ENCODE peak calls at places on chromosomes 2 and 18, in four cellular contexts. F is AG04450; E is coronary artery; S is CD8-positive, alpha-beta T cell. Q is an unnamed sample.

GRCh38 chr18:2337552-2338141 is 233.7 kb downstream of the METTL4 start:
- DNase-seq in F (no peak), E (no peak), S (peak; percentile 5), Q (no peak)

GRCh38 chr2:44692821-44693220 is 248.7 kb upstream of the SIX3 start:
- DNase-seq in F (no peak), E (no peak), S (no peak), Q (no peak)

GRCh38 chr18:69590150-69590549 is 189.5 kb downstream of the DOK6 start:
- DNase-seq in F (no peak), E (no peak), S (no peak), Q (no peak)

GRCh38 chr2:7792031-7792651 is 874.9 kb downstream of the RNF144A start:
- DNase-seq in F (no peak), E (no peak), S (no peak), Q (peak; percentile 68)

GRCh38 chr2:229257980-229258379 is 13.1 kb downstream of the PID1 start:
- DNase-seq in F (no peak), E (peak; percentile 79), S (no peak), Q (no peak)

GRCh38 chr2:232957607-232958211 is 55.3 kb downstream of the NGEF start:
- DNase-seq in F (no peak), E (no peak), S (no peak), Q (no peak)

GRCh38 chr18:24530630-24531111 is 70.2 kb downstream of the HRH4 start:
- DNase-seq in F (no peak), E (no peak), S (no peak), Q (no peak)

GRCh38 chr2:72147303-72147970 is at the start of gene CYP26B1:
- DNase-seq in F (no peak), E (peak; percentile 74), S (no peak), Q (no peak)

GRCh38 chr18:7558769-7559168 is 8.3 kb upstream of the PTPRM start:
- DNase-seq in F (no peak), E (no peak), S (no peak), Q (no peak)

GRCh38 chr2:231361701-231362588 is 33.6 kb upstream of the B3GNT7 start:
- DNase-seq in F (no peak), E (peak; percentile 64), S (no peak), Q (no peak)

GRCh38 chr2:214591359-214591758 is 180.5 kb downstream of the VWC2L start:
- DNase-seq in F (no peak), E (no peak), S (no peak), Q (no peak)

GRCh38 chr2:128457006-128457604 is 138.4 kb upstream of the HS6ST1 start:
- DNase-seq in F (no peak), E (peak; percentile 54), S (no peak), Q (no peak)

GRCh38 chr2:3956344-3956743 is 253.0 kb downstream of the DCDC2C start:
- DNase-seq in F (no peak), E (no peak), S (no peak), Q (no peak)

GRCh38 chr18:3323900-3324299 is 62.0 kb downstream of the MYL12B start:
- DNase-seq in F (no peak), E (no peak), S (no peak), Q (no peak)

GRCh38 chr2:150171065-150171548 is 316.4 kb downstream of the RND3 start:
- DNase-seq in F (no peak), E (no peak), S (no peak), Q (no peak)
- H3K4me3 ChIP-seq in F (no peak overlapping the region), E (no peak overlapping the region), S (no peak overlapping the region), Q (no peak overlapping the region)

DNA sequence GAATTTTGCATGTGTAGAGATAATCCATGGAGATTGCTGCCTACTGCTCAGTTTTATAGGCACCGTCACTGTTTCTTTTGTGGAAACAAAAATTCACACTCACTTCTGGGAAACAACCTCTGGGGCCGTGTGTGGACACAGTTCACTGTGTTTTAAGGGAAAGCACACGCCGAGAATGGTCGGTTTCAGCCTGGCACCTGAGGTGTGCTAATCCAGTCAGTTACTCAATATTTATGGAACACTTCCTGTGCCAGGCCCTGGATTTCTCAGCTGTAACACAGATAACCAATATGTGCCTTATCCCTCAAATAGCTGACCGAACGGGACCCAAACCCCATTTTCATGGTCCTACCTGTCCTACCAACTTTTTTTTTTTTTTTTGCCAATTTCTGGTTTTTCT is 179.6 kb downstream of the MGAT5 start:
- DNase-seq in F (no peak), E (no peak), S (no peak), Q (no peak)
- H3K4me3 ChIP-seq in F (no peak overlapping the region), E (no peak overlapping the region), S (no peak overlapping the region), Q (no peak overlapping the region)

GRCh38 chr2:218734190-218734975 is 23.7 kb downstream of the TTLL4 start:
- DNase-seq in F (no peak), E (no peak), S (no peak), Q (no peak)
- H3K4me3 ChIP-seq in F (no peak overlapping the region), E (no peak overlapping the region), S (no peak overlapping the region), Q (no peak overlapping the region)

GRCh38 chr2:205580591-205580990 is 101.7 kb upstream of the NRP2 start:
- DNase-seq in F (no peak), E (no peak), S (no peak), Q (no peak)
- H3K4me3 ChIP-seq in F (no peak overlapping the region), E (no peak overlapping the region), S (no peak overlapping the region), Q (no peak overlapping the region)

GRCh38 chr18:57555134-57555533 is 31.4 kb downstream of the FECH start:
- DNase-seq in F (no peak), E (no peak), S (no peak), Q (no peak)
- H3K4me3 ChIP-seq in F (no peak overlapping the region), E (no peak overlapping the region), S (no peak overlapping the region), Q (no peak overlapping the region)